ENCODE peak calls at places on chromosomes 5 and 9, in eight cellular contexts. Z is brain microvascular endothelial cell; A is ACHN; K is RWPE1; B is left cardiac atrium; P is HEK293T; D is activated CD4-positive, CD25-positive, alpha-beta regulatory T cell treated with anti-CD3 and anti-CD28 coated beads, Interleukin-2, amount 50 U/mL, for 72 hours; R is BJ. C is an unnamed sample.

GRCh38 chr5:151002250-151002649 is 18.1 kb upstream of the GPX3 start:
- DNase-seq in Z (peak; percentile 44), A (peak; percentile 44), K (peak; percentile 82), B (no peak), P (no peak), D (no peak), R (no peak), C (peak; percentile 68)

GRCh38 chr5:180116441-180117377 is 45.1 kb upstream of the RNF130 start:
- DNase-seq in Z (no peak), A (peak; percentile 7), K (peak; percentile 72), B (peak; percentile 14), P (no peak), D (peak; percentile 22), R (no peak), C (no peak)

GRCh38 chr5:107389130-107389553 is 281.6 kb downstream of the EFNA5 start:
- DNase-seq in Z (peak; percentile 89), A (peak; percentile 8), K (peak; percentile 12), B (no peak), P (no peak), D (no peak), R (peak; percentile 49), C (peak; percentile 98)

GRCh38 chr5:1158647-1159340 is 42.6 kb upstream of the SLC6A19 start:
- DNase-seq in Z (no peak), A (no peak), K (no peak), B (peak; percentile 5), P (no peak), D (no peak), R (no peak), C (no peak)

GRCh38 chr5:36198281-36198680 is 43.4 kb downstream of the NADK2 start:
- DNase-seq in Z (no peak), A (no peak), K (no peak), B (no peak), P (no peak), D (no peak), R (no peak), C (no peak)

GRCh38 chr5:145943674-145944121 is 7.3 kb downstream of the SH3RF2 start:
- DNase-seq in Z (no peak), A (peak; percentile 48), K (peak; percentile 59), B (peak; percentile 38), P (no peak), D (no peak), R (no peak), C (peak; percentile 8)

GRCh38 chr9:98142182-98142924 is 23.3 kb upstream of the TRIM14 start:
- DNase-seq in Z (no peak), A (no peak), K (peak; percentile 95), B (no peak), P (no peak), D (peak; percentile 19), R (no peak), C (peak; percentile 15)

GRCh38 chr9:34334337-34334824 is 5.0 kb downstream of the NUDT2 start:
- DNase-seq in Z (no peak), A (no peak), K (no peak), B (no peak), P (no peak), D (no peak), R (no peak), C (no peak)

GRCh38 chr9:24817756-24818155 is 272.1 kb upstream of the IZUMO3 start:
- DNase-seq in Z (no peak), A (no peak), K (no peak), B (no peak), P (no peak), D (no peak), R (no peak), C (no peak)

GRCh38 chr5:139445325-139446170 is 6.2 kb upstream of the DNAJC18 start:
- DNase-seq in Z (peak; percentile 73), A (no peak), K (peak; percentile 83), B (no peak), P (no peak), D (no peak), R (no peak), C (no peak)

GRCh38 chr9:86298873-86299272 is 16.5 kb upstream of the ISCA1 start:
- DNase-seq in Z (no peak), A (no peak), K (no peak), B (no peak), P (no peak), D (no peak), R (no peak), C (no peak)

GRCh38 chr5:66908230-66908629 is 288.4 kb downstream of the CD180 start:
- DNase-seq in Z (no peak), A (no peak), K (no peak), B (no peak), P (no peak), D (no peak), R (no peak), C (no peak)

GRCh38 chr9:136089697-136090045 is 5.4 kb downstream of the NACC2 start:
- DNase-seq in Z (no peak), A (peak; percentile 39), K (peak; percentile 69), B (no peak), P (no peak), D (no peak), R (no peak), C (peak; percentile 66)

GRCh38 chr9:78239506-78239905 is 3.6 kb downstream of the CEP78 start:
- DNase-seq in Z (no peak), A (peak; percentile 51), K (peak; percentile 66), B (no peak), P (peak; percentile 40), D (no peak), R (no peak), C (peak; percentile 35)

GRCh38 chr5:103305829-103306228 is 47.3 kb downstream of the MACIR start:
- DNase-seq in Z (peak; percentile 23), A (no peak), K (no peak), B (no peak), P (no peak), D (no peak), R (no peak), C (no peak)

GRCh38 chr9:69130456-69131441 is 43.3 kb upstream of the TJP2 start:
- DNase-seq in Z (peak; percentile 77), A (peak; percentile 74), K (peak; percentile 43), B (no peak), P (no peak), D (no peak), R (peak; percentile 66), C (peak; percentile 65)

GRCh38 chr5:146388418-146388817 is 49.8 kb downstream of the POU4F3 start:
- DNase-seq in Z (peak; percentile 6), A (no peak), K (no peak), B (no peak), P (no peak), D (no peak), R (no peak), C (no peak)

GRCh38 chr9:70525553-70525952 is 111.1 kb upstream of the KLF9 start:
- DNase-seq in Z (peak; percentile 12), A (no peak), K (peak; percentile 60), B (no peak), P (no peak), D (no peak), R (no peak), C (peak; percentile 86)

GRCh38 chr5:148471379-148471778 is 87.6 kb downstream of the FBXO38 start:
- DNase-seq in Z (no peak), A (no peak), K (no peak), B (no peak), P (no peak), D (no peak), R (no peak), C (no peak)

GRCh38 chr9:95284667-95285066 is 32.8 kb downstream of the FANCC start:
- DNase-seq in Z (no peak), A (peak; percentile 83), K (no peak), B (no peak), P (no peak), D (no peak), R (no peak), C (no peak)

GRCh38 chr5:94698189-94698588 is 79.7 kb downstream of the SLF1 start:
- DNase-seq in Z (no peak), A (no peak), K (no peak), B (no peak), P (no peak), D (no peak), R (no peak), C (no peak)

GRCh38 chr5:179837076-179838011 is 16.6 kb downstream of the SQSTM1 start:
- DNase-seq in Z (no peak), A (no peak), K (no peak), B (no peak), P (no peak), D (no peak), R (no peak), C (no peak)

GRCh38 chr5:3787604-3788003 is 192.0 kb downstream of the IRX1 start:
- DNase-seq in Z (no peak), A (no peak), K (no peak), B (no peak), P (no peak), D (no peak), R (no peak), C (no peak)

GRCh38 chr9:136399176-136400037 is 563 bp downstream of the SNAPC4 start:
- DNase-seq in Z (peak; percentile 19), A (peak; percentile 13), K (peak; percentile 61), B (no peak), P (peak; percentile 27), D (peak; percentile 69), R (no peak), C (peak; percentile 18)

GRCh38 chr5:123157797-123158528 is 68.9 kb downstream of the PRDM6 start:
- DNase-seq in Z (peak; percentile 58), A (peak; percentile 5), K (peak; percentile 63), B (no peak), P (peak; percentile 14), D (no peak), R (peak; percentile 29), C (peak; percentile 13)

GRCh38 chr9:107177243-107177839 is 105.7 kb upstream of the RAD23B start:
- DNase-seq in Z (no peak), A (no peak), K (no peak), B (no peak), P (no peak), D (no peak), R (no peak), C (no peak)

GRCh38 chr5:61047346-61047745 is 102.3 kb downstream of the NDUFAF2 start:
- DNase-seq in Z (no peak), A (no peak), K (no peak), B (no peak), P (no peak), D (no peak), R (no peak), C (no peak)

GRCh38 chr9:111974092-111974681 is 77.6 kb downstream of the UGCG start:
- DNase-seq in Z (peak; percentile 70), A (no peak), K (no peak), B (no peak), P (peak; percentile 62), D (no peak), R (peak; percentile 39), C (no peak)

GRCh38 chr5:105899726-105900125 is 1771.0 kb downstream of the EFNA5 start:
- DNase-seq in Z (no peak), A (no peak), K (no peak), B (no peak), P (no peak), D (no peak), R (no peak), C (no peak)

GRCh38 chr5:139847790-139848507 is 52.3 kb downstream of the PSD2 start:
- DNase-seq in Z (peak; percentile 25), A (peak; percentile 24), K (no peak), B (peak; percentile 74), P (peak; percentile 51), D (peak; percentile 68), R (no peak), C (peak; percentile 78)

GRCh38 chr5:179759961-179760541 is 27.4 kb downstream of the MAML1 start:
- DNase-seq in Z (no peak), A (no peak), K (no peak), B (no peak), P (no peak), D (no peak), R (no peak), C (no peak)

GRCh38 chr9:134557331-134557730 is 84.3 kb upstream of the COL5A1 start:
- DNase-seq in Z (no peak), A (no peak), K (no peak), B (no peak), P (no peak), D (no peak), R (no peak), C (no peak)

GRCh38 chr5:91114658-91115057 is 268.5 kb downstream of the ARRDC3 start:
- DNase-seq in Z (no peak), A (no peak), K (no peak), B (no peak), P (no peak), D (no peak), R (no peak), C (peak; percentile 66)

GRCh38 chr5:39424751-39425524 is at the start of gene DAB2:
- DNase-seq in Z (peak; percentile 92), A (peak; percentile 94), K (peak; percentile 61), B (peak; percentile 89), P (peak; percentile 74), D (peak; percentile 35), R (peak; percentile 91), C (peak; percentile 97)